ENCODE peak calls at places on chromosomes 13 and 19, in six cellular contexts. T is T-helper 1 cell, X is fibroblast of the conjunctiva, E is M059J, V is cardiac fibroblast, U is EH. W is an unnamed sample.

GRCh38 chr13:83386609-83387008 is 495.7 kb downstream of the SLITRK1 start:
- DNase-seq in T (no peak), X (no peak), E (no peak), V (no peak), U (no peak), W (no peak)

GRCh38 chr19:15759962-15760565 is 22.3 kb downstream of the OR10H3 start:
- DNase-seq in T (no peak), X (no peak), E (no peak), V (no peak), U (no peak), W (no peak)

GRCh38 chr13:72405441-72405840 is 322.0 kb downstream of the MZT1 start:
- DNase-seq in T (no peak), X (no peak), E (no peak), V (no peak), U (no peak), W (no peak)

GRCh38 chr19:2176336-2176994 is 12.7 kb downstream of the DOT1L start:
- DNase-seq in T (no peak), X (no peak), E (no peak), V (no peak), U (no peak), W (no peak)

GRCh38 chr19:5990289-5990797 is 12.4 kb upstream of the RANBP3 start:
- DNase-seq in T (no peak), X (no peak), E (no peak), V (no peak), U (peak; percentile 25), W (peak; percentile 59)

GRCh38 chr19:49685845-49686332 is 3.5 kb upstream of the ADM5 start:
- DNase-seq in T (no peak), X (no peak), E (no peak), V (no peak), U (no peak), W (no peak)

GRCh38 chr19:38148337-38148736 is 75.7 kb downstream of the DPF1 start:
- DNase-seq in T (no peak), X (no peak), E (no peak), V (no peak), U (no peak), W (no peak)

GRCh38 chr19:40191836-40192646 is 815 bp downstream of the MAP3K10 start:
- DNase-seq in T (peak; percentile 9), X (no peak), E (peak; percentile 39), V (peak; percentile 35), U (peak; percentile 34), W (peak; percentile 61)

GRCh38 chr19:39398297-39398864 is 7.2 kb downstream of the MED29 start:
- DNase-seq in T (peak; percentile 78), X (peak; percentile 84), E (peak; percentile 81), V (peak; percentile 84), U (peak; percentile 88), W (peak; percentile 97)

GRCh38 chr19:40691421-40692211 is 1.2 kb upstream of the NUMBL start:
- DNase-seq in T (no peak), X (no peak), E (no peak), V (no peak), U (no peak), W (peak; percentile 25)

GRCh38 chr13:30017880-30018279 is 167.5 kb upstream of the UBL3 start:
- DNase-seq in T (no peak), X (no peak), E (no peak), V (no peak), U (no peak), W (no peak)

GRCh38 chr13:79124183-79124582 is 281.9 kb downstream of the RBM26 start:
- DNase-seq in T (no peak), X (no peak), E (no peak), V (no peak), U (no peak), W (no peak)

GRCh38 chr13:39148513-39148961 is 110.3 kb downstream of the NHLRC3 start:
- DNase-seq in T (peak; percentile 43), X (peak; percentile 17), E (peak; percentile 80), V (peak; percentile 74), U (peak; percentile 60), W (peak; percentile 69)

GRCh38 chr13:106418556-106418955 is 116.9 kb downstream of the EFNB2 start:
- DNase-seq in T (no peak), X (peak; percentile 87), E (peak; percentile 48), V (peak; percentile 15), U (peak; percentile 88), W (peak; percentile 93)

GRCh38 chr19:45676851-45677263 is 8.8 kb downstream of the GIPR start:
- DNase-seq in T (no peak), X (no peak), E (no peak), V (no peak), U (no peak), W (no peak)

GRCh38 chr19:5690955-5691204 is 785 bp downstream of the RPL36 start:
- DNase-seq in T (no peak), X (no peak), E (no peak), V (no peak), U (no peak), W (peak; percentile 53)

GRCh38 chr13:46905249-46905648 is 8.4 kb upstream of the HTR2A start:
- DNase-seq in T (no peak), X (no peak), E (peak; percentile 24), V (peak; percentile 23), U (peak; percentile 18), W (peak; percentile 54)

GRCh38 chr13:75217949-75218348 is 264.0 kb downstream of the TBC1D4 start:
- DNase-seq in T (no peak), X (peak; percentile 28), E (peak; percentile 64), V (peak; percentile 70), U (peak; percentile 81), W (peak; percentile 57)

GRCh38 chr13:35712907-35713685 is 236.6 kb upstream of the MAB21L1 start:
- DNase-seq in T (no peak), X (peak; percentile 80), E (peak; percentile 53), V (no peak), U (peak; percentile 96), W (peak; percentile 77)

GRCh38 chr19:29139227-29139626 is 73.7 kb downstream of the UQCRFS1 start:
- DNase-seq in T (no peak), X (no peak), E (no peak), V (no peak), U (no peak), W (no peak)

GRCh38 chr13:112448621-112449544 is 72.7 kb downstream of the SPACA7 start:
- DNase-seq in T (no peak), X (no peak), E (no peak), V (no peak), U (no peak), W (no peak)

GRCh38 chr19:3350014-3350663 is 16.2 kb upstream of the NFIC start:
- DNase-seq in T (no peak), X (no peak), E (peak; percentile 67), V (peak; percentile 42), U (peak; percentile 56), W (peak; percentile 64)

GRCh38 chr13:112783946-112784500 is 94.2 kb downstream of the ATP11A start:
- DNase-seq in T (no peak), X (no peak), E (no peak), V (no peak), U (no peak), W (no peak)

GRCh38 chr13:30872685-30873443 is 33.2 kb upstream of the MEDAG start:
- DNase-seq in T (no peak), X (peak; percentile 75), E (peak; percentile 96), V (peak; percentile 93), U (peak; percentile 90), W (peak; percentile 95)

GRCh38 chr19:12163841-12164240 is 945 bp downstream of the ZNF136 start:
- DNase-seq in T (no peak), X (no peak), E (peak; percentile 41), V (peak; percentile 31), U (peak; percentile 35), W (peak; percentile 87)

GRCh38 chr13:49443327-49443688 is 556 bp downstream of the CAB39L start:
- DNase-seq in T (no peak), X (no peak), E (peak; percentile 46), V (peak; percentile 40), U (peak; percentile 57), W (peak; percentile 57)

GRCh38 chr13:37102896-37103295 is 2.6 kb downstream of the CSNK1A1L start:
- DNase-seq in T (no peak), X (no peak), E (no peak), V (no peak), U (no peak), W (no peak)

GRCh38 chr13:51237887-51238286 is 15.7 kb downstream of the FAM124A start:
- DNase-seq in T (no peak), X (no peak), E (no peak), V (no peak), U (no peak), W (no peak)

GRCh38 chr13:23619073-23619855 is 49.1 kb downstream of the TNFRSF19 start:
- DNase-seq in T (no peak), X (no peak), E (no peak), V (no peak), U (no peak), W (peak; percentile 24)

GRCh38 chr13:45492538-45492937 is 27.8 kb downstream of the COG3 start:
- DNase-seq in T (no peak), X (peak; percentile 13), E (no peak), V (peak; percentile 16), U (peak; percentile 75), W (no peak)

GRCh38 chr13:45681101-45681500 is 21.0 kb upstream of the CBY2 start:
- DNase-seq in T (no peak), X (no peak), E (no peak), V (no peak), U (peak; percentile 62), W (peak; percentile 44)